ENCODE peak calls at places on chromosomes 16 and 17, in five cellular contexts. J is HS-5; N is astrocyte of the hippocampus; K is mucosa of gallbladder; E is activated T-helper 1 cell treated with anti-CD3 and anti-CD28 coated beads, Interleukin-2, amount 50 U/mL, for 16 hours. I is an unnamed sample.

GRCh38 chr16:66052745-66053144 is 313.7 kb upstream of the CDH5 start:
- DNase-seq in J (no peak), N (no peak), K (no peak), E (no peak), I (no peak)

GRCh38 chr17:57622886-57623433 is 122.1 kb downstream of the CCDC182 start:
- DNase-seq in K (no peak), J (peak), E (no peak), N (peak), I (no peak)

GRCh38 chr16:88634141-88634993 is 4.0 kb upstream of the IL17C start:
- DNase-seq in J (no peak), K (no peak), N (peak), E (no peak), I (peak)

GRCh38 chr16:11955713-11956123 is 9.3 kb upstream of the TNFRSF17 start:
- DNase-seq in E (no peak), K (no peak), J (peak), N (peak), I (no peak)

GRCh38 chr16:67942200-67942509 is 1.8 kb downstream of the LCAT start:
- DNase-seq in J (no peak), E (no peak), N (peak), K (no peak), I (no peak)

GRCh38 chr17:58189436-58190146 is 2.9 kb upstream of the EPX start:
- DNase-seq in E (no peak), K (no peak), J (peak), N (peak), I (no peak)

GRCh38 chr17:15261818-15262290 is 3.3 kb downstream of the PMP22 start:
- DNase-seq in J (no peak), K (no peak), N (peak), E (no peak), I (no peak)

GRCh38 chr16:86956437-86956836 is 360.8 kb downstream of the C16orf95 start:
- DNase-seq in N (no peak), K (no peak), E (no peak), J (no peak), I (no peak)

GRCh38 chr17:56629450-56630187 is 36.1 kb downstream of the NOG start:
- DNase-seq in E (no peak), N (no peak), K (no peak), J (no peak), I (no peak)

GRCh38 chr17:75959046-75959838 is 18.4 kb upstream of the FBF1 start:
- DNase-seq in N (no peak), J (no peak), K (no peak), E (no peak), I (no peak)

GRCh38 chr17:43006639-43007551 is at the start of gene IFI35:
- DNase-seq in E (peak), J (no peak), N (peak), K (peak), I (peak)

GRCh38 chr17:8818047-8818446 is 18.9 kb upstream of the MFSD6L start:
- DNase-seq in N (no peak), K (no peak), J (no peak), E (no peak), I (no peak)

GRCh38 chr16:82070656-82071369 is 35.8 kb downstream of the HSD17B2 start:
- DNase-seq in K (no peak), J (peak), N (peak), E (no peak), I (no peak)

GRCh38 chr16:2983706-2984136 is 3.5 kb upstream of the PKMYT1 start:
- DNase-seq in E (peak), J (no peak), K (peak), N (peak), I (peak)

GRCh38 chr16:75471723-75472634 is 7.5 kb upstream of the TMEM170A start:
- DNase-seq in K (peak), N (peak), E (peak), J (no peak), I (no peak)

GRCh38 chr16:55367796-55368195 is 43.8 kb downstream of the IRX6 start:
- DNase-seq in K (no peak), J (no peak), N (no peak), E (no peak), I (no peak)

GRCh38 chr16:86966781-86967180 is 350.4 kb downstream of the C16orf95 start:
- DNase-seq in J (no peak), N (no peak), K (no peak), E (no peak), I (no peak)

GRCh38 chr16:49828545-49829267 is 27.2 kb downstream of the ZNF423 start:
- DNase-seq in E (no peak), K (no peak), J (no peak), N (peak), I (no peak)

GRCh38 chr17:37447641-37448040 is 41.0 kb downstream of the TADA2A start:
- DNase-seq in K (no peak), J (no peak), E (no peak), N (peak), I (no peak)

GRCh38 chr17:8846768-8847211 is 20.7 kb downstream of the PIK3R6 start:
- DNase-seq in E (no peak), J (peak), K (no peak), N (peak), I (no peak)

GRCh38 chr17:50541916-50542688 is 4.9 kb upstream of the SPATA20 start:
- DNase-seq in K (peak), N (peak), E (peak), J (no peak), I (peak)

GRCh38 chr16:20675488-20676267 is 21.8 kb downstream of the ACSM1 start:
- DNase-seq in J (no peak), E (no peak), K (peak), N (peak), I (no peak)

GRCh38 chr17:45225964-45226530 is 4.4 kb downstream of the FMNL1 start:
- DNase-seq in K (peak), N (no peak), J (no peak), E (peak), I (peak)

GRCh38 chr17:40903129-40903847 is 18.2 kb upstream of the KRT20 start:
- DNase-seq in N (no peak), E (no peak), J (no peak), K (peak), I (no peak)

GRCh38 chr17:8746501-8747236 is 2.0 kb upstream of the CCDC42 start:
- DNase-seq in J (peak), E (no peak), N (no peak), K (no peak), I (no peak)

GRCh38 chr17:8922451-8922850 is 43.1 kb downstream of the PIK3R5 start:
- DNase-seq in N (peak), K (no peak), E (no peak), J (peak), I (no peak)

GRCh38 chr16:30853758-30854157 is 40.1 kb downstream of the BCL7C start:
- DNase-seq in J (no peak), E (no peak), N (no peak), K (no peak), I (no peak)

GRCh38 chr17:67015001-67015400 is 29.4 kb upstream of the CACNG1 start:
- DNase-seq in K (no peak), N (no peak), J (no peak), E (no peak), I (no peak)

GRCh38 chr16:77748426-77748825 is 26.1 kb downstream of the NUDT7 start:
- DNase-seq in E (no peak), K (no peak), J (no peak), N (no peak), I (no peak)

GRCh38 chr16:4373909-4374742 is 2.5 kb downstream of the VASN start:
- DNase-seq in N (peak), E (no peak), K (peak), J (peak), I (no peak)

GRCh38 chr17:79912552-79913330 is 73.5 kb upstream of the CBX4 start:
- DNase-seq in J (no peak), K (no peak), N (no peak), E (no peak), I (no peak)

GRCh38 chr17:79695293-79696158 is 35.2 kb upstream of the ENPP7 start:
- DNase-seq in K (peak), E (no peak), N (peak), J (no peak), I (no peak)

GRCh38 chr17:59840908-59841666 is 51.7 kb downstream of the TUBD1 start:
- DNase-seq in E (no peak), J (no peak), K (no peak), N (peak), I (no peak)

GRCh38 chr16:65658339-65659275 is 536.7 kb upstream of the CDH11 start:
- DNase-seq in J (peak), N (peak), K (no peak), E (no peak), I (no peak)

GRCh38 chr17:27390540-27390939 is 65.7 kb upstream of the KSR1 start:
- DNase-seq in N (no peak), J (no peak), E (no peak), K (no peak), I (no peak)

GRCh38 chr17:60468371-60468770 is 46.1 kb downstream of the CHCT1 start:
- DNase-seq in K (no peak), E (no peak), J (no peak), N (no peak), I (no peak)

GRCh38 chr17:72338847-72339790 is 218.3 kb downstream of the SOX9 start:
- DNase-seq in K (peak), N (peak), E (no peak), J (peak), I (no peak)

GRCh38 chr16:12896562-12896961 is 4.8 kb upstream of the SHISA9 start:
- DNase-seq in J (no peak), K (no peak), E (no peak), N (peak), I (no peak)